ENCODE peak calls at places on chromosome X, in nine cellular contexts. C is thoracic aorta, P is cardiac muscle cell, V is endodermal cell, G is dorsolateral prefrontal cortex, L is left ventricle myocardium inferior, U is colonic mucosa, F is tibial nerve, M is lung. Q is an unnamed sample.

GRCh38 chrX:53251307-53251706 is 26.3 kb upstream of the KDM5C start:
- DNase-seq in C (no peak), F (no peak), V (no peak), L (no peak), P (no peak), M (no peak), U (no peak), G (no peak), Q (peak; percentile 21)

GRCh38 chrX:118392726-118393125 is 46.8 kb downstream of the WDR44 start:
- DNase-seq in M (no peak), V (no peak), L (no peak), U (no peak), G (no peak), F (no peak), P (no peak), C (no peak), Q (no peak)

GRCh38 chrX:119512145-119512800 is 44.0 kb downstream of the SLC25A5 start:
- DNase-seq in G (peak; percentile 40), M (peak; percentile 66), L (peak; percentile 29), F (peak; percentile 8), U (peak; percentile 71), P (peak; percentile 74), C (peak; percentile 3), V (peak; percentile 87), Q (peak; percentile 18)

GRCh38 chrX:100994352-100995281 is 25.1 kb downstream of the ARL13A start:
- DNase-seq in V (no peak), U (no peak), C (no peak), P (no peak), G (no peak), L (no peak), F (no peak), M (no peak), Q (no peak)

GRCh38 chrX:72245461-72246089 is 6.7 kb upstream of the ERCC6L start:
- DNase-seq in F (peak; percentile 19), G (peak; percentile 57), V (peak; percentile 90), U (peak; percentile 79), L (peak; percentile 24), P (peak; percentile 38), M (peak; percentile 67), C (no peak), Q (no peak)

GRCh38 chrX:12950851-12951589 is 23.9 kb upstream of the TMSB4X start:
- DNase-seq in P (peak; percentile 55), M (no peak), L (no peak), V (peak; percentile 93), C (no peak), G (no peak), F (no peak), U (peak; percentile 52), Q (no peak)

GRCh38 chrX:93791304-93791703 is 117.3 kb downstream of the FAM133A start:
- DNase-seq in P (no peak), F (no peak), V (no peak), C (no peak), L (no peak), M (no peak), U (no peak), G (no peak), Q (no peak)

GRCh38 chrX:118872102-118872566 is 48.5 kb downstream of the ZCCHC12 start:
- DNase-seq in V (no peak), G (no peak), F (no peak), C (no peak), L (no peak), M (peak; percentile 30), U (peak; percentile 21), P (peak; percentile 18), Q (no peak)

GRCh38 chrX:67604979-67605703 is 61.3 kb downstream of the AR start:
- DNase-seq in L (no peak), G (no peak), M (no peak), P (no peak), C (no peak), U (no peak), F (no peak), V (no peak), Q (peak; percentile 72)

GRCh38 chrX:79409657-79410056 is 42.5 kb upstream of the ITM2A start:
- DNase-seq in F (no peak), P (no peak), U (no peak), C (no peak), M (no peak), G (no peak), L (no peak), V (no peak), Q (no peak)

GRCh38 chrX:123607270-123607669 is 125.6 kb downstream of the THOC2 start:
- DNase-seq in U (no peak), M (no peak), G (no peak), V (no peak), F (no peak), P (no peak), L (no peak), C (no peak), Q (no peak)

GRCh38 chrX:9662148-9662547 is 103.5 kb downstream of the GPR143 start:
- DNase-seq in U (no peak), V (no peak), L (no peak), P (no peak), C (no peak), F (no peak), G (no peak), M (no peak), Q (no peak)
- H3K27ac ChIP-seq in U (no peak overlapping the region), V (no peak overlapping the region), L (no peak overlapping the region), P (no peak overlapping the region), C (no peak overlapping the region), F (no peak overlapping the region), G (no peak overlapping the region), M (no peak overlapping the region), Q (peak overlapping the region; percentile 11)

GRCh38 chrX:39903343-39903742 is 194.4 kb downstream of the BCOR start:
- DNase-seq in G (no peak), P (no peak), U (no peak), C (no peak), V (no peak), F (no peak), M (no peak), L (no peak), Q (no peak)
- TF ChIP-seq CTCF in G (no peak), P (no peak), U (no peak), C (no peak), V (no peak), F (no peak), M (no peak), L (no peak), Q (no peak)

GRCh38 chrX:17859609-17860178 is 1.4 kb downstream of the RAI2 start:
- DNase-seq in L (no peak), F (no peak), C (no peak), P (no peak), M (no peak), G (no peak), U (no peak), V (peak; percentile 62), Q (no peak)
- H3K4me3 ChIP-seq in L (peak overlapping the region; percentile 77), F (peak overlapping the region; percentile 70), C (peak overlapping the region; percentile 75), P (peak overlapping the region; percentile 32), M (peak overlapping the region; percentile 49), G (peak overlapping the region; percentile 50), U (peak overlapping the region; percentile 31), V (peak overlapping the region; percentile 80), Q (no peak overlapping the region)

GRCh38 chrX:151393514-151393913 is 3.5 kb upstream of the VMA21 start:
- DNase-seq in M (no peak), V (peak; percentile 72), U (no peak), G (no peak), C (no peak), F (no peak), L (no peak), P (no peak), Q (no peak)

GRCh38 chrX:151397741-151398070 is 700 bp downstream of the VMA21 start:
- DNase-seq in C (no peak), F (no peak), V (no peak), P (no peak), L (no peak), U (no peak), G (no peak), M (no peak), Q (no peak)

GRCh38 chrX:151398346-151398745 is 1.3 kb downstream of the VMA21 start:
- DNase-seq in G (no peak), C (no peak), V (no peak), L (no peak), M (no peak), U (no peak), F (no peak), P (no peak), Q (no peak)

GRCh38 chrX:151396827-151397740 is at the start of gene VMA21:
- DNase-seq in F (peak; percentile 71), U (peak; percentile 70), C (peak; percentile 63), L (peak; percentile 91), P (peak; percentile 82), M (peak; percentile 87), G (peak; percentile 75), V (peak; percentile 87), Q (peak; percentile 64)

GRCh38 chrX:151396042-151396826 is 772 bp upstream of the VMA21 start:
- DNase-seq in M (peak; percentile 53), C (peak; percentile 4), L (peak; percentile 16), V (no peak), G (no peak), P (no peak), F (peak; percentile 4), U (no peak), Q (peak; percentile 0)
- H3K27ac ChIP-seq in M (peak overlapping the region; percentile 87), C (peak overlapping the region; percentile 94), L (peak overlapping the region; percentile 90), V (peak overlapping the region; percentile 90), G (peak overlapping the region; percentile 34), P (peak overlapping the region; percentile 98), F (peak overlapping the region; percentile 95), U (peak overlapping the region; percentile 82), Q (peak overlapping the region; percentile 95)

GRCh38 chrX:106791495-106791894 is 11.0 kb upstream of the TBC1D8B start:
- DNase-seq in C (no peak), P (peak; percentile 6), V (no peak), L (no peak), M (no peak), G (no peak), F (no peak), U (no peak), Q (no peak)
- TF ChIP-seq CTCF in C (no peak), P (peak; percentile 27), V (peak; percentile 64), L (peak; percentile 47), M (no peak), G (peak; percentile 43), F (no peak), U (no peak), Q (peak; percentile 30)

DNA sequence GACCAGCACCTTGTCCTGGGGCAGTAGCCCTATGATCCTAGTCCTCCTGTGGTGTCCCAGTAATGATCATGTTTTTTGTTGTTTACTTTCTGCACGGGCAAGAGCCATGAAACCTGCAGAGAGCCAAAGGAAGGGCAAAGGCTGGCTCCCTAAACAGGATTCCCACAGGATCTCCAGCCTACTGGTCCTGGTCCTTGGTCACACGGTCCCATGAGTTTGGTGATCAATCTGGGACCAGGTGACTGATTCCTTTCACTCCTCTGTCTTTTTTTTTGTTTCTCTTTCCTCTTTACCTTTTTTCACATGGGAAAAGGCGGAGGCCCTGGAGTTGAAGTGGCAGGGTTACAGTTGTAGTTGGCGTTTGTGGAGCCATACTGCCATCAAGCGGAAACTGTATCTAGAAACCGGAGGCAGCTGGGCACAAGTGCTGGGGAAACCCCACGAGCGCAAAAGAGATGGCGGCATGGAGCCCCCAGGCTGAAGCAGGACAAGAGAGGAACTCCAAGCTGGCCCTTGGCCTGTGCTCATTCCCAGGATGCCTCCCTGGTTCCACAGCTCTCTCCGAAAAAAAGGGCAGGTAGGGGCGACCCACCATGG is 34.6 kb downstream of the NBDY start:
- DNase-seq in U (peak; percentile 86), C (no peak), L (no peak), G (peak; percentile 87), P (no peak), M (peak; percentile 84), F (no peak), V (peak; percentile 55), Q (no peak)
- H3K4me3 ChIP-seq in U (peak overlapping the region; percentile 53), C (no peak overlapping the region), L (no peak overlapping the region), G (peak overlapping the region; percentile 57), P (no peak overlapping the region), M (peak overlapping the region; percentile 52), F (no peak overlapping the region), V (no peak overlapping the region), Q (no peak overlapping the region)